ENCODE peak calls at places on chromosome 4, in six cellular contexts. One of them, this sample, is unnamed.

GRCh38 chr4:164464313-164464712 is 289.6 kb upstream of the SMIM31 start:
- DNase-seq in HCT116: no peak
- DNase-seq in GM12878: no peak
- DNase-seq in HepG2: no peak
- DNase-seq in K562: no peak
- DNase-seq in SK-N-SH: no peak
- DNase-seq in this sample: no peak

GRCh38 chr4:95124906-95125504 is 367.2 kb downstream of the BMPR1B start:
- DNase-seq in SK-N-SH: peak
- DNase-seq in HepG2: peak
- DNase-seq in GM12878: no peak
- DNase-seq in HCT116: peak
- DNase-seq in K562: peak
- DNase-seq in this sample: peak

GRCh38 chr4:137960371-137961050 is 281.6 kb downstream of the SLC7A11 start:
- DNase-seq in SK-N-SH: no peak
- DNase-seq in GM12878: no peak
- DNase-seq in HepG2: no peak
- DNase-seq in HCT116: no peak
- DNase-seq in K562: no peak
- DNase-seq in this sample: no peak

GRCh38 chr4:76703123-76703490 is 194.8 kb downstream of the SOWAHB start:
- DNase-seq in HepG2: no peak
- DNase-seq in HCT116: peak
- DNase-seq in SK-N-SH: no peak
- DNase-seq in K562: no peak
- DNase-seq in GM12878: no peak
- DNase-seq in this sample: no peak

GRCh38 chr4:182307746-182308145 is 64.5 kb downstream of the TENM3 start:
- DNase-seq in GM12878: no peak
- DNase-seq in SK-N-SH: no peak
- DNase-seq in HepG2: no peak
- DNase-seq in HCT116: peak
- DNase-seq in K562: no peak
- DNase-seq in this sample: no peak

GRCh38 chr4:37549003-37549402 is 137.2 kb downstream of the RELL1 start:
- DNase-seq in HCT116: no peak
- DNase-seq in SK-N-SH: no peak
- DNase-seq in HepG2: no peak
- DNase-seq in K562: no peak
- DNase-seq in GM12878: no peak
- DNase-seq in this sample: no peak

GRCh38 chr4:39051454-39051853 is 10.6 kb upstream of the KLHL5 start:
- DNase-seq in HepG2: no peak
- DNase-seq in SK-N-SH: no peak
- DNase-seq in K562: no peak
- DNase-seq in HCT116: no peak
- DNase-seq in GM12878: no peak
- DNase-seq in this sample: peak

GRCh38 chr4:57064811-57065711 is 45.1 kb downstream of the IGFBP7 start:
- DNase-seq in K562: no peak
- DNase-seq in SK-N-SH: peak
- DNase-seq in HepG2: no peak
- DNase-seq in HCT116: no peak
- DNase-seq in GM12878: no peak
- DNase-seq in this sample: no peak

GRCh38 chr4:181137351-181137750 is 1105.9 kb upstream of the TENM3 start:
- DNase-seq in SK-N-SH: no peak
- DNase-seq in HepG2: no peak
- DNase-seq in GM12878: no peak
- DNase-seq in HCT116: no peak
- DNase-seq in K562: no peak
- DNase-seq in this sample: no peak

GRCh38 chr4:82194329-82194728 is 179.5 kb downstream of the HNRNPD start:
- DNase-seq in GM12878: no peak
- DNase-seq in HCT116: no peak
- DNase-seq in SK-N-SH: no peak
- DNase-seq in HepG2: no peak
- DNase-seq in K562: no peak
- DNase-seq in this sample: no peak

GRCh38 chr4:3442959-3443749 is 1.4 kb downstream of the HGFAC start:
- DNase-seq in HCT116: no peak
- DNase-seq in K562: peak
- DNase-seq in HepG2: peak
- DNase-seq in GM12878: no peak
- DNase-seq in SK-N-SH: peak
- DNase-seq in this sample: peak

GRCh38 chr4:183158062-183158461 is 59.0 kb downstream of the WWC2 start:
- DNase-seq in SK-N-SH: no peak
- DNase-seq in K562: no peak
- DNase-seq in HCT116: no peak
- DNase-seq in GM12878: no peak
- DNase-seq in HepG2: no peak
- DNase-seq in this sample: no peak

GRCh38 chr4:76430519-76431388 is 4.3 kb upstream of the SHROOM3 start:
- DNase-seq in HepG2: peak
- DNase-seq in SK-N-SH: peak
- DNase-seq in GM12878: no peak
- DNase-seq in K562: peak
- DNase-seq in HCT116: peak
- DNase-seq in this sample: peak

GRCh38 chr4:167109859-167110258 is 124.4 kb downstream of the SPOCK3 start:
- DNase-seq in GM12878: no peak
- DNase-seq in SK-N-SH: no peak
- DNase-seq in HepG2: no peak
- DNase-seq in K562: no peak
- DNase-seq in HCT116: no peak
- DNase-seq in this sample: no peak

GRCh38 chr4:1748465-1748995 is 27.2 kb downstream of the TACC3 start:
- DNase-seq in HepG2: peak
- DNase-seq in HCT116: peak
- DNase-seq in SK-N-SH: peak
- DNase-seq in K562: peak
- DNase-seq in GM12878: no peak
- DNase-seq in this sample: peak

GRCh38 chr4:76904646-76905190 is 6.8 kb upstream of the SOWAHB start:
- DNase-seq in K562: no peak
- DNase-seq in SK-N-SH: no peak
- DNase-seq in GM12878: no peak
- DNase-seq in HepG2: no peak
- DNase-seq in HCT116: no peak
- DNase-seq in this sample: no peak

GRCh38 chr4:38125816-38126215 is 165.6 kb downstream of the PTTG2 start:
- DNase-seq in K562: no peak
- DNase-seq in GM12878: no peak
- DNase-seq in SK-N-SH: no peak
- DNase-seq in HCT116: no peak
- DNase-seq in HepG2: no peak
- DNase-seq in this sample: no peak

GRCh38 chr4:113327513-113327912 is 278.1 kb downstream of the ANK2 start:
- DNase-seq in GM12878: no peak
- DNase-seq in K562: no peak
- DNase-seq in SK-N-SH: no peak
- DNase-seq in HCT116: no peak
- DNase-seq in HepG2: no peak
- DNase-seq in this sample: peak

GRCh38 chr4:8303485-8304281 is 34.1 kb downstream of the HTRA3 start:
- DNase-seq in SK-N-SH: no peak
- DNase-seq in HepG2: peak
- DNase-seq in K562: peak
- DNase-seq in GM12878: no peak
- DNase-seq in HCT116: peak
- DNase-seq in this sample: no peak

GRCh38 chr4:48223633-48224295 is 45.9 kb downstream of the TEC start:
- DNase-seq in K562: no peak
- DNase-seq in HepG2: no peak
- DNase-seq in SK-N-SH: no peak
- DNase-seq in HCT116: peak
- DNase-seq in GM12878: no peak
- DNase-seq in this sample: no peak

GRCh38 chr4:182143822-182144620 is 99.2 kb upstream of the TENM3 start:
- DNase-seq in K562: no peak
- DNase-seq in GM12878: no peak
- DNase-seq in HCT116: no peak
- DNase-seq in HepG2: no peak
- DNase-seq in SK-N-SH: peak
- DNase-seq in this sample: peak

GRCh38 chr4:180407273-180407885 is 1835.8 kb upstream of the TENM3 start:
- DNase-seq in GM12878: no peak
- DNase-seq in HCT116: no peak
- DNase-seq in SK-N-SH: no peak
- DNase-seq in HepG2: no peak
- DNase-seq in K562: no peak
- DNase-seq in this sample: no peak

GRCh38 chr4:165325732-165326512 is 1.5 kb upstream of the MSMO1 start:
- DNase-seq in SK-N-SH: no peak
- DNase-seq in HepG2: peak
- DNase-seq in GM12878: no peak
- DNase-seq in HCT116: peak
- DNase-seq in K562: peak
- DNase-seq in this sample: no peak

GRCh38 chr4:15778742-15779231 is 659 bp downstream of the CD38 start:
- DNase-seq in HepG2: no peak
- DNase-seq in K562: no peak
- DNase-seq in HCT116: no peak
- DNase-seq in SK-N-SH: no peak
- DNase-seq in GM12878: no peak
- DNase-seq in this sample: no peak

GRCh38 chr4:162164881-162165528 is 1.2 kb upstream of the FSTL5 start:
- DNase-seq in GM12878: no peak
- DNase-seq in SK-N-SH: no peak
- DNase-seq in HCT116: no peak
- DNase-seq in K562: no peak
- DNase-seq in HepG2: no peak
- DNase-seq in this sample: no peak

GRCh38 chr4:37822220-37822619 is 4.3 kb upstream of the PGM2 start:
- DNase-seq in GM12878: no peak
- DNase-seq in HCT116: no peak
- DNase-seq in K562: no peak
- DNase-seq in HepG2: no peak
- DNase-seq in SK-N-SH: no peak
- DNase-seq in this sample: no peak

GRCh38 chr4:157220026-157220881 is at the start of gene GRIA2:
- DNase-seq in HCT116: no peak
- DNase-seq in GM12878: no peak
- DNase-seq in K562: peak
- DNase-seq in SK-N-SH: peak
- DNase-seq in HepG2: peak
- DNase-seq in this sample: peak

GRCh38 chr4:78197947-78198346 is 140.8 kb downstream of the FRAS1 start:
- DNase-seq in HCT116: no peak
- DNase-seq in K562: peak
- DNase-seq in GM12878: no peak
- DNase-seq in SK-N-SH: no peak
- DNase-seq in HepG2: no peak
- DNase-seq in this sample: no peak

DNA sequence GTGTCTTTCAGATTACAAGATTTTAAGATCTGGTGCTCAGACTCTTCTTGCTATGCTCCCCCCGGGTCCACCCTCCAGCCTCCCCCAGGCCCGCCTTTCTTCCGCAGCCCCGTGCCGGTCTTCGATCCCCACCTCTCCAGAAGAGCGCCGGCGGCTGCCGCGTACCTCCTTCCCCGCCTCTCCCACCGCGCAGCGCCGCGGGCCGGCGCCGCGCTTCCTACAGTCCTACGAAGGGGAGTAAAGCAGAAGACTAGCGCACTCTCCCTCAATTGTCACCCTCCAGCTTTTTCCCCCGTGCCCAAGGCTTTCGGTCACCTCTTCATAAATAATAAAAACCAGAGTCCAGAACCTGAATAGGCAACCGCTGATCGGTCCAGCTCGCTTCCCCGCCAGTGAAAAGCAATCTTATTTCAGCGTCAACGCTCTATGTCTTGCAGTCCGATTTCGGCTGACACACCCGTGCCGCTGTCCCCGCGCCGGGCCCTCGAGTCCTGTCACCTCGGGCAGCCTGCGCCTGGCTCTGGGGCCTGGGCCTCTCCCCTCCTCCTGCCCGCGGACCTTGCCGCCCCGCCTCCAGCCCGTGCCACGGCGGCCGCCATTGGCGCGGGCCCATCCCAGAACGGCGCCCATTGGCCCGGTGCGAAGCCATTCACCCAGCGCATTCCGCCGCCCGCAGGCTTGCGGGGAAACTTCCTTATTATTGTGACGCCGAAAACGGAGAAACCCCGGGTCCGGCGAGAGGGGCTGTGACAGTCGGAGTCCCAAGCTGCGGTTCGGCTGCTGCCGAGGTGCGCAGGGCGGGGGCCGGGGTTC is at the start of gene HERC3:
- DNase-seq in HCT116: peak
- DNase-seq in HepG2: peak
- DNase-seq in GM12878: peak
- DNase-seq in K562: peak
- DNase-seq in SK-N-SH: peak
- DNase-seq in this sample: peak
- TF ChIP-seq JUND in HCT116: no peak
- TF ChIP-seq JUND in HepG2: no peak
- TF ChIP-seq JUND in GM12878: no peak
- TF ChIP-seq JUND in K562: no peak
- TF ChIP-seq JUND in SK-N-SH: no peak
- TF ChIP-seq JUND in this sample: no peak

DNA sequence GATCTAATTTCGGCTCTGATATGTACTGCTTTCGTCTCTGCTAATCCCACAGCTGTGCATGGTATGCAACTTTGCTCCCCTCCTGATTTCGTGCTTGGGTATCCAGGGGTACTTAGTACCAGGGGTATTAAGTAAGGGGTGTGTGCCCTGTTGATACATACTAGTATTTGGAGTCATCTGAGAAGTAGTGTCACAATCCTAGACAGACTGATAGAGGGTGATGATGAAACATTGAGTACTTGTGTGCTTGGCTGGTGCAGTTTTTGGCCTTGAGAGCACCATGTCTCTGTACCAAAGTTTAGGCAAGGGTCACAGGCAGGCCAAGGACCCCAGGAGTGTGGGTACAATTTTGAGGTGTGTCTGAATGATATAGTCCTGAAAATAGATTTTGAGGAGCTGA is 10.9 kb downstream of the GPAT3 start:
- DNase-seq in SK-N-SH: no peak
- DNase-seq in HCT116: no peak
- DNase-seq in HepG2: peak
- DNase-seq in K562: no peak
- DNase-seq in GM12878: no peak
- DNase-seq in this sample: no peak
- TF ChIP-seq JUND in SK-N-SH: no peak
- TF ChIP-seq JUND in HCT116: no peak
- TF ChIP-seq JUND in HepG2: no peak
- TF ChIP-seq JUND in K562: no peak
- TF ChIP-seq JUND in GM12878: no peak
- TF ChIP-seq JUND in this sample: no peak

GRCh38 chr4:142598132-142598531 is 248.0 kb downstream of the INPP4B start:
- DNase-seq in HCT116: no peak
- DNase-seq in K562: no peak
- DNase-seq in SK-N-SH: no peak
- DNase-seq in GM12878: no peak
- DNase-seq in HepG2: no peak
- DNase-seq in this sample: no peak
- TF ChIP-seq JUND in HCT116: no peak
- TF ChIP-seq JUND in K562: no peak
- TF ChIP-seq JUND in SK-N-SH: no peak
- TF ChIP-seq JUND in GM12878: no peak
- TF ChIP-seq JUND in HepG2: no peak
- TF ChIP-seq JUND in this sample: no peak

GRCh38 chr4:21307709-21308108 is 607.5 kb downstream of the PACRGL start:
- DNase-seq in K562: no peak
- DNase-seq in HCT116: no peak
- DNase-seq in HepG2: no peak
- DNase-seq in GM12878: no peak
- DNase-seq in SK-N-SH: no peak
- DNase-seq in this sample: no peak

GRCh38 chr4:21304061-21304541 is 603.8 kb downstream of the PACRGL start:
- DNase-seq in HepG2: no peak
- DNase-seq in SK-N-SH: peak
- DNase-seq in HCT116: no peak
- DNase-seq in K562: no peak
- DNase-seq in GM12878: no peak
- DNase-seq in this sample: no peak
- TF ChIP-seq JUND in HepG2: no peak
- TF ChIP-seq JUND in SK-N-SH: no peak
- TF ChIP-seq JUND in HCT116: no peak
- TF ChIP-seq JUND in K562: no peak
- TF ChIP-seq JUND in GM12878: no peak
- TF ChIP-seq JUND in this sample: no peak

This sample was measured in T47D.